ENCODE peak calls at places on chromosomes 6 and 20, in eight cellular contexts. W is HepG2, H is A549, M is GM23338, Y is B cell, F is pancreas, U is breast epithelium, A is brain microvascular endothelial cell. B is an unnamed sample.

GRCh38 chr6:99110004-99110403 is 162.3 kb upstream of the FBXL4 start:
- DNase-seq in W (no peak), H (no peak), M (no peak), Y (no peak), F (no peak), U (no peak), A (no peak), B (no peak)

GRCh38 chr20:1272368-1273155 is 6.5 kb downstream of the SNPH start:
- DNase-seq in W (no peak), H (no peak), M (no peak), Y (no peak), F (no peak), U (no peak), A (no peak), B (no peak)

GRCh38 chr6:152098683-152099082 is 291.2 kb downstream of the ESR1 start:
- DNase-seq in W (no peak), H (no peak), M (no peak), Y (no peak), F (no peak), U (no peak), A (no peak), B (no peak)

GRCh38 chr6:61977951-61978350 is 308.1 kb downstream of the KHDRBS2 start:
- DNase-seq in W (no peak), H (no peak), M (no peak), Y (no peak), F (no peak), U (no peak), A (no peak), B (no peak)

GRCh38 chr6:49326337-49326736 is 136.7 kb downstream of the MMUT start:
- DNase-seq in W (no peak), H (no peak), M (no peak), Y (no peak), F (no peak), U (no peak), A (peak), B (no peak)

GRCh38 chr6:20789162-20789561 is 254.9 kb downstream of the CDKAL1 start:
- DNase-seq in W (no peak), H (no peak), M (no peak), Y (no peak), F (no peak), U (no peak), A (no peak), B (no peak)

GRCh38 chr20:54843891-54844290 is 368.5 kb downstream of the DOK5 start:
- DNase-seq in W (no peak), H (no peak), M (no peak), Y (no peak), F (no peak), U (no peak), A (no peak), B (no peak)

GRCh38 chr6:35993150-35993549 is 31.3 kb downstream of the SLC26A8 start:
- DNase-seq in W (no peak), H (no peak), M (peak), Y (no peak), F (no peak), U (no peak), A (no peak), B (no peak)

GRCh38 chr6:26195924-26196845 is 109.0 kb downstream of the HFE start:
- DNase-seq in W (peak), H (no peak), M (no peak), Y (no peak), F (no peak), U (no peak), A (no peak), B (peak)

GRCh38 chr6:149012040-149012545 is 265.3 kb downstream of the UST start:
- DNase-seq in W (no peak), H (peak), M (no peak), Y (no peak), F (no peak), U (no peak), A (peak), B (no peak)

GRCh38 chr20:4681441-4681840 is 40.3 kb upstream of the PRND start:
- DNase-seq in W (no peak), H (no peak), M (no peak), Y (no peak), F (no peak), U (no peak), A (no peak), B (no peak)

GRCh38 chr6:7901056-7901455 is 9.5 kb downstream of the TXNDC5 start:
- DNase-seq in W (no peak), H (no peak), M (no peak), Y (no peak), F (no peak), U (no peak), A (no peak), B (no peak)

GRCh38 chr6:46501136-46502089 is 10.2 kb upstream of the RCAN2 start:
- DNase-seq in W (no peak), H (no peak), M (no peak), Y (no peak), F (no peak), U (no peak), A (peak), B (no peak)

GRCh38 chr20:9927224-9927623 is 88.3 kb upstream of the PAK5 start:
- DNase-seq in W (no peak), H (no peak), M (no peak), Y (no peak), F (no peak), U (no peak), A (no peak), B (no peak)

GRCh38 chr6:3085074-3085473 is 16.8 kb downstream of the RIPK1 start:
- DNase-seq in W (no peak), H (no peak), M (no peak), Y (no peak), F (no peak), U (no peak), A (no peak), B (no peak)

GRCh38 chr6:134288538-134289203 is 29.2 kb downstream of the SGK1 start:
- DNase-seq in W (no peak), H (no peak), M (no peak), Y (no peak), F (no peak), U (no peak), A (peak), B (no peak)

GRCh38 chr20:61869750-61870507 is 195.8 kb downstream of the TAF4 start:
- DNase-seq in W (no peak), H (no peak), M (no peak), Y (no peak), F (no peak), U (no peak), A (no peak), B (no peak)

GRCh38 chr20:17992847-17993508 is 24.2 kb downstream of the MGME1 start:
- DNase-seq in W (no peak), H (no peak), M (no peak), Y (no peak), F (no peak), U (no peak), A (no peak), B (no peak)

GRCh38 chr20:42837456-42837855 is 352.2 kb downstream of the PTPRT start:
- DNase-seq in W (no peak), H (no peak), M (no peak), Y (no peak), F (no peak), U (no peak), A (no peak), B (no peak)

GRCh38 chr6:106511274-106512047 is 117.8 kb downstream of the RTN4IP1 start:
- DNase-seq in W (peak), H (no peak), M (peak), Y (peak), F (peak), U (peak), A (no peak), B (peak)

GRCh38 chr6:38091626-38092025 is 272.1 kb downstream of the ZFAND3 start:
- DNase-seq in W (no peak), H (no peak), M (no peak), Y (no peak), F (no peak), U (no peak), A (no peak), B (no peak)

GRCh38 chr20:62623488-62624324 is 18.6 kb upstream of the SLCO4A1 start:
- DNase-seq in W (peak), H (peak), M (peak), Y (peak), F (peak), U (peak), A (peak), B (peak)

GRCh38 chr6:140744648-140745320 is 1370.3 kb upstream of the CITED2 start:
- DNase-seq in W (no peak), H (no peak), M (no peak), Y (no peak), F (no peak), U (no peak), A (peak), B (no peak)

GRCh38 chr20:46132705-46133120 is 14.6 kb downstream of the CD40 start:
- DNase-seq in W (peak), H (peak), M (peak), Y (peak), F (peak), U (peak), A (peak), B (peak)

GRCh38 chr6:170429457-170429856 is 122.9 kb downstream of the FAM120B start:
- DNase-seq in W (peak), H (no peak), M (peak), Y (no peak), F (no peak), U (no peak), A (no peak), B (no peak)

GRCh38 chr20:5621305-5621704 is 128.9 kb upstream of the SHLD1 start:
- DNase-seq in W (no peak), H (no peak), M (no peak), Y (no peak), F (peak), U (peak), A (no peak), B (no peak)

GRCh38 chr6:77620290-77620882 is 32.5 kb upstream of the MEI4 start:
- DNase-seq in W (peak), H (no peak), M (peak), Y (no peak), F (no peak), U (no peak), A (peak), B (no peak)

GRCh38 chr6:30836431-30836866 is 47.9 kb upstream of the DDR1 start:
- DNase-seq in W (no peak), H (no peak), M (no peak), Y (no peak), F (no peak), U (no peak), A (no peak), B (no peak)

GRCh38 chr20:1185781-1186334 is 1.1 kb upstream of the TMEM74B start:
- DNase-seq in W (peak), H (peak), M (peak), Y (peak), F (peak), U (no peak), A (no peak), B (peak)

GRCh38 chr6:12403201-12403826 is 113.2 kb downstream of the EDN1 start:
- DNase-seq in W (no peak), H (peak), M (no peak), Y (no peak), F (no peak), U (no peak), A (peak), B (no peak)

GRCh38 chr6:139925894-139926641 is 551.6 kb upstream of the CITED2 start:
- DNase-seq in W (peak), H (no peak), M (no peak), Y (no peak), F (no peak), U (no peak), A (peak), B (no peak)

GRCh38 chr6:160438481-160438880 is 90.3 kb downstream of the SLC22A3 start:
- DNase-seq in W (no peak), H (no peak), M (no peak), Y (no peak), F (no peak), U (no peak), A (no peak), B (no peak)

GRCh38 chr6:152854086-152854795 is 103.6 kb downstream of the VIP start:
- DNase-seq in W (no peak), H (no peak), M (no peak), Y (no peak), F (no peak), U (no peak), A (no peak), B (no peak)

GRCh38 chr6:169406794-169407193 is 153.1 kb upstream of the THBS2 start:
- DNase-seq in W (no peak), H (no peak), M (no peak), Y (no peak), F (no peak), U (no peak), A (no peak), B (no peak)

GRCh38 chr6:80535914-80536565 is 429.6 kb downstream of the BCKDHB start:
- DNase-seq in W (no peak), H (no peak), M (no peak), Y (no peak), F (no peak), U (no peak), A (no peak), B (no peak)

GRCh38 chr6:57173056-57173885 is 1.1 kb downstream of the BAG2 start:
- DNase-seq in W (peak), H (peak), M (peak), Y (peak), F (no peak), U (no peak), A (no peak), B (no peak)

DNA sequence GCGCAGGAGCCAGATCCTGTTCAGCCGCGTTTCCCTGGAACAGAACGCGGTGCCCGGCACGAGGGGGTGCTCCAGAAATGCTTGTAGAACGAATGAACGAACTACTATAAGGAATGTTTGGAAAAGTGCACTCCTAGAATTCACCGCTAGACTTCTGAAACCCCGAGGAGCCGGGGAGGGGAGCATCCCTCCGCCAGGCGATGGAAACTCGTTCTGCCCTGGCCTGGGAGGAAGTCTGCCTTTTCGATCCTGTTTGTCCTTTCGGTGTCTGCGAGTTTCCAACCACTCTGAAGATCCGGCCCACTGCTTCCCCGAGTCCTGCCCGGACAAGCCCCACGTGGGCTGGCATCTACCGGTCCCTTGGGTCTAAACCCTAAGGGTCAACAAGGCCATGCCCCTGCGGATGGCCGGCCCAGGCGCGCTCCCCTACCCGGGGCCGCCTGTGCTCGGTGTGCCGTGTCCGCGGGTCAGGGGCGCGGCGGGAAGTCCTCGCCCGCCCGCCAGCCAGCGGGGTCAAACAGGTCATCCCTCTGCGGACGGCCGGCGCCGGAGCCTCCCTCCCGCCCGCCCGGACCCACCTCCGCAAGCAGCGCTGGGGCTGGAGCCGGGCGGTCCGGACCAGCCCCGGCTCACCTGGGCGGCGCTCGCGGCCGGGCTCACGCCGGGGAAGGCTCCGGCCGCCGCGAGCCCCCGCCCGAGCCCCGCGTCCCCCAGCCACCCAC is 521 bp downstream of the SULF2 start:
- DNase-seq in W (peak), H (peak), M (peak), Y (peak), F (no peak), U (no peak), A (no peak), B (no peak)
- TF ChIP-seq CTCF in W (peak), H (no peak), M (peak), Y (no peak), F (no peak), U (peak), A (peak), B (no peak)

GRCh38 chr20:34705008-34705382 is 851 bp downstream of the TP53INP2 start:
- DNase-seq in W (no peak), H (no peak), M (no peak), Y (no peak), F (no peak), U (no peak), A (peak), B (no peak)

GRCh38 chr20:34704177-34705007 is at the start of gene TP53INP2:
- DNase-seq in W (peak), H (peak), M (peak), Y (peak), F (peak), U (peak), A (peak), B (peak)

GRCh38 chr20:34705383-34706021 is 1.4 kb downstream of the TP53INP2 start:
- DNase-seq in W (peak), H (peak), M (peak), Y (no peak), F (peak), U (no peak), A (peak), B (no peak)

GRCh38 chr20:34706912-34707784 is 3.0 kb downstream of the TP53INP2 start:
- DNase-seq in W (peak), H (no peak), M (no peak), Y (no peak), F (no peak), U (no peak), A (no peak), B (no peak)

GRCh38 chr20:34706022-34706875 is 2.1 kb downstream of the TP53INP2 start:
- DNase-seq in W (no peak), H (no peak), M (no peak), Y (no peak), F (no peak), U (no peak), A (no peak), B (no peak)
- TF ChIP-seq CTCF in W (no peak), H (no peak), M (no peak), Y (no peak), F (no peak), U (no peak), A (no peak), B (no peak)

DNA sequence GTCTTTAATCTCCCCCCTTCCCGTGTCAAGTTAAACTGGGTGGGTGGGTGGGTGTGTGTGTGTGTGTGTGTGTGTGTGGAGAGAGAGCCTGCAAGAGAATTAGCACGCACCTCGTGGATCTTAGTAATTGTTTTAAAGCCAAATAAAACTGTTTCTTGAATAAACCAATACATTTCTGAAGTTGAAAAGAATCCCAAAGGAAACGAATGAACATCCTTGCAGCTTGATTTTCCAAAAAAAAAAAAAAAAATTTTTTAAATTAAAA is 374 bp upstream of the BICRAL start:
- DNase-seq in W (no peak), H (no peak), M (no peak), Y (peak), F (no peak), U (no peak), A (no peak), B (no peak)
- TF ChIP-seq CTCF in W (no peak), H (no peak), M (no peak), Y (no peak), F (no peak), U (no peak), A (no peak), B (no peak)

GRCh38 chr6:32984639-32985389 is 16.4 kb downstream of the BRD2 start:
- DNase-seq in W (peak), H (peak), M (peak), Y (peak), F (peak), U (peak), A (peak), B (peak)
- TF ChIP-seq CTCF in W (peak), H (peak), M (peak), Y (peak), F (peak), U (peak), A (peak), B (peak)

GRCh38 chr20:39399463-39399862 is 437.3 kb downstream of the DHX35 start:
- DNase-seq in W (no peak), H (no peak), M (peak), Y (no peak), F (no peak), U (no peak), A (no peak), B (no peak)
- TF ChIP-seq CTCF in W (no peak), H (no peak), M (peak), Y (no peak), F (no peak), U (no peak), A (no peak), B (no peak)

DNA sequence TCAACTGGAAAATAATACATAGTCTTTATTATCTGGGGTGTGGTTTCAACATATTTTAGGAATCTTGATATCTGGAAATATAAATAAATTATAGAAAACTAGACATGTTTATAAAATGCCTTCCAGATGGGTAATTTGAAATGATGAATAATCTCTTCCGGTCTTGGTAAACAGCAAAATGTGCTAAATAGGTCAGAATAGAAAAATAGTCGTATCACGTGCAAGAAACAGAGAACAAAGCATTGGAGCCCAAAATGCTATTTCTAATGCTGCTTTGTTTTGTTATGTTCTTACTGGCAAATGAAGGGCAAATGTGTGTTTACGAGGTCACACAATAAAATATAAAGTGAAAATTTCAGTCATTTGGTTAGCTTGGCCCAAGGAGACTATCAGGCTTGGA is 55.8 kb downstream of the RIN2 start:
- DNase-seq in W (no peak), H (no peak), M (no peak), Y (no peak), F (no peak), U (no peak), A (no peak), B (no peak)
- TF ChIP-seq CTCF in W (no peak), H (no peak), M (no peak), Y (no peak), F (no peak), U (no peak), A (no peak), B (no peak)

B was measured in natural killer cell.